ENCODE peak calls at places on chromosomes 7 and 10, in nine cellular contexts. L is upper lobe of left lung; N is cardiac fibroblast; J is mesenchymal stem cell; Z is omental fat pad; I is HFFc6; W is activated CD4-positive, alpha-beta T cell treated with anti-CD3 and anti-CD28 coated beads, Interleukin-2, amount 50 U/mL, for 4 hours; M is activated T-cell treated with anti-CD3 and anti-CD28 coated beads, Interleukin-2, amount 50 U/mL, for 4 hours; D is OCI-M1. T is an unnamed sample.

GRCh38 chr10:71218046-71218832 is 5.9 kb downstream of the UNC5B start:
- DNase-seq in M (no peak), J (peak), Z (no peak), W (no peak), I (peak), D (no peak), L (no peak), N (no peak), T (peak)

GRCh38 chr10:128848807-128849206 is 618.2 kb upstream of the MGMT start:
- DNase-seq in M (no peak), I (no peak), L (no peak), W (no peak), D (no peak), N (no peak), Z (no peak), J (no peak), T (no peak)

GRCh38 chr7:75688200-75689136 is 50.3 kb downstream of the HIP1 start:
- DNase-seq in Z (no peak), I (no peak), M (no peak), D (no peak), L (peak), N (no peak), W (no peak), J (no peak), T (peak)

GRCh38 chr7:6436385-6436685 is 11.4 kb downstream of the DAGLB start:
- DNase-seq in Z (no peak), M (no peak), L (no peak), N (no peak), I (no peak), D (no peak), W (no peak), J (no peak), T (no peak)

GRCh38 chr10:66931340-66931948 is 5.6 kb downstream of the LRRTM3 start:
- DNase-seq in Z (no peak), M (no peak), W (no peak), D (peak), J (peak), L (no peak), I (peak), N (peak), T (no peak)

GRCh38 chr7:139035588-139036353 is at the start of gene ZC3HAV1L:
- DNase-seq in N (peak), D (no peak), J (peak), M (peak), W (peak), I (peak), L (peak), Z (peak), T (peak)

GRCh38 chr7:76077435-76077834 is 29.5 kb downstream of the MDH2 start:
- DNase-seq in Z (no peak), L (no peak), M (no peak), W (no peak), J (peak), N (no peak), D (peak), I (no peak), T (no peak)

GRCh38 chr7:140212100-140212881 is 35.5 kb upstream of the KDM7A start:
- DNase-seq in N (no peak), D (no peak), J (no peak), I (no peak), L (no peak), Z (no peak), W (no peak), M (no peak), T (no peak)

GRCh38 chr10:76033457-76034196 is 602.2 kb downstream of the LRMDA start:
- DNase-seq in J (no peak), D (no peak), I (peak), L (no peak), W (no peak), N (peak), Z (no peak), M (no peak), T (no peak)

GRCh38 chr10:74460812-74461211 is 309.8 kb downstream of the ADK start:
- DNase-seq in I (no peak), N (no peak), J (peak), D (no peak), L (no peak), Z (no peak), W (no peak), M (no peak), T (no peak)

GRCh38 chr10:22611425-22612111 is 102.8 kb downstream of the PIP4K2A start:
- DNase-seq in I (no peak), W (peak), J (no peak), L (no peak), D (no peak), N (no peak), Z (no peak), M (peak), T (no peak)

GRCh38 chr10:99674762-99675161 is 15.5 kb downstream of the ENTPD7 start:
- DNase-seq in D (no peak), L (no peak), M (no peak), J (no peak), Z (no peak), N (no peak), W (no peak), I (no peak), T (no peak)

GRCh38 chr10:73838008-73838567 is 26.7 kb upstream of the NDST2 start:
- DNase-seq in Z (no peak), I (no peak), W (no peak), M (no peak), N (no peak), D (no peak), J (no peak), L (no peak), T (no peak)

GRCh38 chr7:39271386-39271785 is 293.7 kb downstream of the POU6F2 start:
- DNase-seq in J (no peak), I (no peak), D (no peak), M (no peak), N (peak), W (no peak), L (peak), Z (peak), T (no peak)

GRCh38 chr10:14674376-14675050 is 100.2 kb downstream of the FAM107B start:
- DNase-seq in I (no peak), W (no peak), N (no peak), L (no peak), Z (no peak), J (no peak), M (no peak), D (no peak), T (no peak)

GRCh38 chr10:119283818-119284217 is 76.4 kb downstream of the GRK5 start:
- DNase-seq in L (no peak), M (no peak), I (no peak), J (no peak), Z (no peak), D (no peak), W (no peak), N (no peak), T (no peak)

GRCh38 chr10:8416192-8416701 is 361.8 kb downstream of the GATA3 start:
- DNase-seq in J (no peak), N (no peak), I (no peak), M (peak), W (no peak), D (no peak), Z (no peak), L (no peak), T (no peak)

GRCh38 chr7:66330961-66331360 is 125.8 kb downstream of the TPST1 start:
- DNase-seq in J (peak), D (no peak), M (no peak), L (no peak), Z (no peak), W (no peak), I (no peak), N (peak), T (no peak)

GRCh38 chr7:87210506-87210905 is 9.0 kb downstream of the TMEM243 start:
- DNase-seq in I (no peak), L (no peak), W (no peak), D (peak), M (no peak), N (no peak), Z (no peak), J (no peak), T (no peak)

GRCh38 chr10:33422779-33423520 is 88.5 kb upstream of the NRP1 start:
- DNase-seq in J (no peak), D (no peak), W (no peak), N (peak), Z (no peak), M (no peak), L (no peak), I (no peak), T (no peak)

GRCh38 chr7:2863461-2864066 is 19.5 kb upstream of the GNA12 start:
- DNase-seq in M (peak), L (peak), J (peak), W (peak), I (peak), D (peak), N (peak), Z (no peak), T (peak)

GRCh38 chr10:103734731-103735130 is 120.6 kb downstream of the SH3PXD2A start:
- DNase-seq in W (no peak), D (no peak), J (no peak), L (no peak), Z (no peak), I (no peak), M (no peak), N (no peak), T (no peak)